ENCODE peak calls at places on chromosome 3, in ten cellular contexts. U, V, N, Q, E, H, Y, S, G and B are unnamed samples.

GRCh38 chr3:7082244-7082643 is 221.3 kb downstream of the GRM7 start:
- DNase-seq in U (no peak), V (no peak), N (no peak), Q (no peak), E (no peak), H (no peak), Y (no peak), S (no peak), G (no peak), B (no peak)

GRCh38 chr3:8560608-8561007 is 59.0 kb downstream of the LMCD1 start:
- DNase-seq in U (no peak), V (no peak), N (no peak), Q (no peak), E (no peak), H (no peak), Y (no peak), S (no peak), G (no peak), B (no peak)

GRCh38 chr3:16060358-16060852 is 114.1 kb upstream of the GALNT15 start:
- DNase-seq in U (peak; percentile 99), V (peak; percentile 93), N (no peak), Q (no peak), E (no peak), H (no peak), Y (peak; percentile 96), S (no peak), G (no peak), B (no peak)

GRCh38 chr3:50164056-50164455 is 8.9 kb downstream of the SEMA3F start:
- DNase-seq in U (peak; percentile 98), V (no peak), N (no peak), Q (no peak), E (peak; percentile 68), H (peak; percentile 77), Y (peak; percentile 50), S (peak; percentile 69), G (no peak), B (no peak)

GRCh38 chr3:41265823-41266273 is 66.5 kb downstream of the CTNNB1 start:
- DNase-seq in U (peak; percentile 59), V (peak; percentile 95), N (no peak), Q (no peak), E (no peak), H (no peak), Y (no peak), S (no peak), G (no peak), B (no peak)

GRCh38 chr3:48119495-48120193 is 68.6 kb downstream of the CDC25A start:
- DNase-seq in U (no peak), V (no peak), N (no peak), Q (no peak), E (no peak), H (peak; percentile 27), Y (no peak), S (no peak), G (peak; percentile 73), B (no peak)

GRCh38 chr3:47512416-47513124 is 942 bp downstream of the ELP6 start:
- DNase-seq in U (peak; percentile 17), V (no peak), N (no peak), Q (peak; percentile 19), E (peak; percentile 49), H (peak; percentile 42), Y (no peak), S (no peak), G (peak; percentile 10), B (peak; percentile 78)

GRCh38 chr3:56772926-56773587 is 28.7 kb downstream of the ARHGEF3 start:
- DNase-seq in U (no peak), V (no peak), N (no peak), Q (no peak), E (no peak), H (no peak), Y (no peak), S (no peak), G (no peak), B (no peak)

GRCh38 chr3:185732782-185733181 is 92.1 kb downstream of the IGF2BP2 start:
- DNase-seq in U (peak; percentile 93), V (peak; percentile 87), N (no peak), Q (no peak), E (no peak), H (no peak), Y (no peak), S (no peak), G (no peak), B (no peak)

GRCh38 chr3:119145500-119146167 is at the start of gene TEX55:
- DNase-seq in U (peak; percentile 87), V (no peak), N (no peak), Q (peak; percentile 24), E (peak; percentile 43), H (peak; percentile 29), Y (peak; percentile 54), S (no peak), G (peak; percentile 8), B (no peak)

GRCh38 chr3:45617430-45618080 is 23.0 kb downstream of the LIMD1 start:
- DNase-seq in U (no peak), V (no peak), N (no peak), Q (peak; percentile 5), E (peak; percentile 82), H (peak; percentile 36), Y (no peak), S (no peak), G (no peak), B (peak; percentile 39)
- H3K27ac ChIP-seq in U (no peak overlapping the region), V (no peak overlapping the region), N (no peak overlapping the region), Q (no peak overlapping the region), E (peak overlapping the region; percentile 61), H (no peak overlapping the region), Y (peak overlapping the region; percentile 94), S (no peak overlapping the region), G (no peak overlapping the region), B (peak overlapping the region; percentile 46)

DNA sequence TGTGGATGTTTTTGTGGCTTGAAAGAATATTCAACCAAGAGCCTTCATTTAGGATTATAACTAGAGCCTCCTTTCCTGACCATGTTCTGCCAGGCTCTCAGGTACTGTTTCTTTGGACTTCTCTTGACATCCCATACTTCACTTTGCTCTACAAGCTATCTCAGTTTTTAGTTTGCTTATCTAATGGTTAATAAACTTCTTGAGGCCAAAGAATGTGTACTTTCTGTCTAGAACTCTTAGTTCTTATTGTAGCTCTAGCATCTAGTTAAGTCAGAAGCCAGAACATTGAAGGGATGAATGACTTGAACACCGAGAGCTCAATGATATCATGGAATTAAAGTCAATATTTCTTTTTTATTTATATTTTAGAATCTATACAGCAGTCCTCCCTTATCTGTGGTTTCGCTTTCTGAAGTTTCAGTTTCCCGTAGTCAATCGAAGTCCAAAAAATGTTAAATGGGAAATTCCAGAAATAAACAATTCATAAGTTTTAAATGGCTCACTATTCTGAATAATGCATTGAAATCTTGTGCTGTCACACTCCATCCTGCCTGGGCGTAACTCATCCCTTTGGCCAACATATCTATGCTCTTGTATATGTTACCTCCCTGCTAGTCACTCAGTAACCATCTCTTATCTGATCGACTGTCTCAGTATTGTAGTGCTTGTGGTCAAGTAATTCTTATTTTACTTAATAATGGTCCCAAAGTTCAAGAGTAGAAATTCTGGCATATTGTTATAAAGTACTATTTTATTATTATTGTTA is 368.6 kb upstream of the RBMS3 start:
- DNase-seq in U (no peak), V (no peak), N (no peak), Q (no peak), E (no peak), H (no peak), Y (no peak), S (no peak), G (no peak), B (no peak)
- H3K4me1 ChIP-seq in U (peaks cover 4% of the 10 kb centered on the region), V (peaks cover 13% of the 10 kb centered on the region), N (peaks cover 3% of the 10 kb centered on the region), Q (peaks cover 35% of the 10 kb centered on the region), E (no peaks in the 10 kb centered on the region), H (no peaks in the 10 kb centered on the region), Y (no peaks in the 10 kb centered on the region), S (no peaks in the 10 kb centered on the region), G (peaks cover 10% of the 10 kb centered on the region), B (no peaks in the 10 kb centered on the region)

GRCh38 chr3:101758224-101758623 is 20.8 kb upstream of the NXPE3 start:
- DNase-seq in U (no peak), V (no peak), N (no peak), Q (no peak), E (no peak), H (no peak), Y (no peak), S (no peak), G (no peak), B (no peak)
- H3K27ac ChIP-seq in U (no peak overlapping the region), V (no peak overlapping the region), N (no peak overlapping the region), Q (no peak overlapping the region), E (no peak overlapping the region), H (no peak overlapping the region), Y (no peak overlapping the region), S (no peak overlapping the region), G (no peak overlapping the region), B (no peak overlapping the region)

GRCh38 chr3:53164911-53165310 is 3.9 kb downstream of the PRKCD start:
- DNase-seq in U (no peak), V (no peak), N (no peak), Q (no peak), E (peak; percentile 64), H (no peak), Y (no peak), S (no peak), G (no peak), B (no peak)
- H3K4me1 ChIP-seq in U (peaks cover 29% of the 10 kb centered on the region), V (peaks cover 21% of the 10 kb centered on the region), N (peaks cover 40% of the 10 kb centered on the region), Q (peaks cover 34% of the 10 kb centered on the region), E (peaks cover 17% of the 10 kb centered on the region), H (peaks cover 11% of the 10 kb centered on the region), Y (peaks cover 17% of the 10 kb centered on the region), S (peaks cover 5% of the 10 kb centered on the region), G (peaks cover 32% of the 10 kb centered on the region), B (peaks cover 79% of the 10 kb centered on the region)

GRCh38 chr3:134353831-134354611 is 20.2 kb downstream of the AMOTL2 start:
- DNase-seq in U (no peak), V (no peak), N (no peak), Q (no peak), E (peak; percentile 88), H (peak; percentile 68), Y (no peak), S (no peak), G (no peak), B (peak; percentile 68)
- H3K27ac ChIP-seq in U (no peak overlapping the region), V (no peak overlapping the region), N (no peak overlapping the region), Q (no peak overlapping the region), E (peak overlapping the region; percentile 13), H (peak overlapping the region; percentile 20), Y (peak overlapping the region; percentile 100), S (peak overlapping the region; percentile 59), G (no peak overlapping the region), B (peak overlapping the region; percentile 54)